ENCODE peak calls at places on chromosomes 6 and 20, in six cellular contexts. M, R, J, Y, Q and G are unnamed samples. For H3K36me3, the result is how much of the 10 kb centered on the place peaks cover.

GRCh38 chr6:124226396-124226795 is 422.7 kb downstream of the NKAIN2 start:
- DNase-seq in M (peak), R (no peak), J (no peak), Y (no peak), Q (no peak), G (no peak)

GRCh38 chr6:127205031-127205430 is 61.6 kb upstream of the RNF146 start:
- DNase-seq in M (no peak), R (no peak), J (no peak), Y (no peak), Q (no peak), G (no peak)

GRCh38 chr6:40474937-40475336 is 112.2 kb downstream of the LRFN2 start:
- DNase-seq in M (no peak), R (no peak), J (no peak), Y (no peak), Q (no peak), G (no peak)

GRCh38 chr6:29509711-29510110 is 22.0 kb upstream of the MAS1L start:
- DNase-seq in M (no peak), R (no peak), J (no peak), Y (no peak), Q (no peak), G (no peak)

GRCh38 chr20:45011108-45011526 is 44.8 kb downstream of the STK4 start:
- DNase-seq in M (peak), R (no peak), J (peak), Y (no peak), Q (no peak), G (peak)

GRCh38 chr6:47041741-47042140 is 391 bp downstream of the ADGRF1 start:
- DNase-seq in M (peak), R (no peak), J (no peak), Y (no peak), Q (no peak), G (no peak)

GRCh38 chr6:158818008-158818579 is 1.1 kb downstream of the EZR start:
- DNase-seq in M (peak), R (peak), J (peak), Y (peak), Q (peak), G (peak)

GRCh38 chr6:167679791-167680604 is 146.7 kb upstream of the AFDN start:
- DNase-seq in M (no peak), R (no peak), J (no peak), Y (no peak), Q (no peak), G (no peak)

GRCh38 chr20:341682-342081 is 5.2 kb upstream of the NRSN2 start:
- DNase-seq in M (peak), R (no peak), J (no peak), Y (no peak), Q (no peak), G (peak)

GRCh38 chr6:104003803-104004516 is 855.8 kb downstream of the HACE1 start:
- DNase-seq in M (no peak), R (no peak), J (no peak), Y (no peak), Q (no peak), G (no peak)

GRCh38 chr6:130202782-130203181 is 20.0 kb downstream of the SAMD3 start:
- DNase-seq in M (no peak), R (no peak), J (no peak), Y (no peak), Q (no peak), G (no peak)

GRCh38 chr6:20188630-20189075 is 23.6 kb downstream of the MBOAT1 start:
- DNase-seq in M (peak), R (no peak), J (no peak), Y (no peak), Q (no peak), G (no peak)

GRCh38 chr6:37688088-37688850 is 9.4 kb downstream of the MDGA1 start:
- DNase-seq in M (no peak), R (no peak), J (no peak), Y (no peak), Q (no peak), G (no peak)

GRCh38 chr20:46520976-46521579 is 7.7 kb upstream of the ZNF334 start:
- DNase-seq in M (peak), R (no peak), J (peak), Y (peak), Q (no peak), G (peak)

GRCh38 chr6:106509420-106510089 is 119.7 kb downstream of the RTN4IP1 start:
- DNase-seq in M (peak), R (no peak), J (no peak), Y (no peak), Q (no peak), G (no peak)

GRCh38 chr6:107106165-107106564 is 9.2 kb downstream of the BEND3 start:
- DNase-seq in M (no peak), R (no peak), J (no peak), Y (no peak), Q (no peak), G (no peak)

GRCh38 chr6:85470023-85470410 is 20.1 kb downstream of the NT5E start:
- DNase-seq in M (peak), R (no peak), J (no peak), Y (no peak), Q (no peak), G (no peak)

GRCh38 chr6:26271640-26272090 is 93.3 kb upstream of the BTN3A2 start:
- DNase-seq in M (no peak), R (no peak), J (no peak), Y (no peak), Q (no peak), G (no peak)

GRCh38 chr6:38241200-38241599 is 398.5 kb downstream of the BTBD9 start:
- DNase-seq in M (no peak), R (no peak), J (no peak), Y (no peak), Q (no peak), G (no peak)

GRCh38 chr6:156434049-156434794 is 343.0 kb upstream of the ARID1B start:
- DNase-seq in M (no peak), R (no peak), J (no peak), Y (no peak), Q (no peak), G (no peak)

GRCh38 chr6:63492476-63492875 is 79.8 kb upstream of the LOC128125822 start:
- DNase-seq in M (no peak), R (no peak), J (no peak), Y (no peak), Q (no peak), G (no peak)

GRCh38 chr20:10225439-10226080 is 6.9 kb downstream of the SNAP25 start:
- DNase-seq in M (no peak), R (no peak), J (no peak), Y (no peak), Q (no peak), G (peak)

GRCh38 chr6:16316741-16317251 is 78.4 kb downstream of the GMPR start:
- DNase-seq in M (peak), R (no peak), J (no peak), Y (no peak), Q (no peak), G (peak)

GRCh38 chr6:36595168-36595818 is 1.1 kb downstream of the SRSF3 start:
- DNase-seq in M (peak), R (no peak), J (no peak), Y (no peak), Q (no peak), G (no peak)

GRCh38 chr6:151539506-151540268 is 45.9 kb downstream of the CCDC170 start:
- DNase-seq in M (peak), R (no peak), J (no peak), Y (no peak), Q (no peak), G (no peak)

GRCh38 chr20:62352402-62353288 is 14.5 kb downstream of the LAMA5 start:
- DNase-seq in M (peak), R (peak), J (peak), Y (no peak), Q (peak), G (no peak)

GRCh38 chr6:139355172-139355571 is 19.3 kb downstream of the CITED2 start:
- DNase-seq in M (no peak), R (no peak), J (no peak), Y (no peak), Q (no peak), G (no peak)

GRCh38 chr6:34671801-34672656 is 24.5 kb downstream of the ILRUN start:
- DNase-seq in M (peak), R (no peak), J (no peak), Y (no peak), Q (no peak), G (no peak)

GRCh38 chr6:30682181-30683117 is 4.0 kb downstream of the PPP1R18 start:
- DNase-seq in M (peak), R (peak), J (peak), Y (peak), Q (peak), G (peak)

GRCh38 chr20:60976913-60977312 is 275.1 kb upstream of the CDH4 start:
- DNase-seq in M (no peak), R (no peak), J (no peak), Y (no peak), Q (no peak), G (no peak)

GRCh38 chr6:116465246-116465645 is 4.1 kb downstream of the CALHM6 start:
- DNase-seq in M (no peak), R (peak), J (no peak), Y (peak), Q (no peak), G (no peak)

GRCh38 chr20:1900321-1900791 is 5.1 kb downstream of the SIRPA start:
- DNase-seq in M (peak), R (no peak), J (peak), Y (no peak), Q (no peak), G (peak)

GRCh38 chr20:60638430-60639098 is 613.5 kb upstream of the CDH4 start:
- DNase-seq in M (no peak), R (no peak), J (no peak), Y (no peak), Q (no peak), G (no peak)

GRCh38 chr6:6407061-6407723 is 86.7 kb upstream of the F13A1 start:
- DNase-seq in M (no peak), R (no peak), J (no peak), Y (no peak), Q (no peak), G (no peak)

GRCh38 chr20:45782890-45783289 is 8.8 kb downstream of the WFDC3 start:
- DNase-seq in M (no peak), R (no peak), J (no peak), Y (no peak), Q (no peak), G (no peak)

GRCh38 chr6:13624871-13625288 is 9.7 kb downstream of the NOL7 start:
- DNase-seq in M (peak), R (no peak), J (no peak), Y (no peak), Q (no peak), G (peak)

GRCh38 chr6:15252205-15252604 is 6.3 kb downstream of the JARID2 start:
- DNase-seq in M (no peak), R (no peak), J (no peak), Y (no peak), Q (no peak), G (no peak)

GRCh38 chr20:41316009-41316408 is 1.5 kb downstream of the ZHX3 start:
- DNase-seq in M (no peak), R (no peak), J (no peak), Y (no peak), Q (no peak), G (no peak)
- H3K4me3 ChIP-seq in M (peak), R (peak), J (no peak), Y (peak), Q (peak), G (peak)

GRCh38 chr6:166640342-166641043 is 13.4 kb upstream of the RPS6KA2 start:
- DNase-seq in M (no peak), R (peak), J (no peak), Y (peak), Q (no peak), G (no peak)

GRCh38 chr6:166638566-166638965 is 11.5 kb upstream of the RPS6KA2 start:
- DNase-seq in M (no peak), R (no peak), J (no peak), Y (no peak), Q (no peak), G (no peak)

GRCh38 chr6:166637806-166638458 is 10.9 kb upstream of the RPS6KA2 start:
- DNase-seq in M (no peak), R (no peak), J (no peak), Y (no peak), Q (no peak), G (no peak)

GRCh38 chr6:166642646-166643045 is 15.6 kb upstream of the RPS6KA2 start:
- DNase-seq in M (no peak), R (no peak), J (no peak), Y (no peak), Q (no peak), G (no peak)

GRCh38 chr6:166639921-166640320 is 12.9 kb upstream of the RPS6KA2 start:
- DNase-seq in M (no peak), R (no peak), J (no peak), Y (no peak), Q (no peak), G (no peak)
- H3K27ac ChIP-seq in M (no peak), R (peak), J (no peak), Y (peak), Q (no peak), G (no peak)

GRCh38 chr6:53512631-53513030 is 32.3 kb downstream of the GCLC start:
- DNase-seq in M (no peak), R (no peak), J (no peak), Y (no peak), Q (no peak), G (no peak)

GRCh38 chr6:53503060-53503459 is 41.8 kb downstream of the GCLC start:
- DNase-seq in M (peak), R (no peak), J (no peak), Y (no peak), Q (no peak), G (no peak)

GRCh38 chr6:53510751-53511150 is 34.1 kb downstream of the GCLC start:
- DNase-seq in M (no peak), R (no peak), J (no peak), Y (no peak), Q (no peak), G (no peak)

GRCh38 chr6:53504438-53505030 is 40.4 kb downstream of the GCLC start:
- DNase-seq in M (no peak), R (no peak), J (no peak), Y (no peak), Q (no peak), G (no peak)

DNA sequence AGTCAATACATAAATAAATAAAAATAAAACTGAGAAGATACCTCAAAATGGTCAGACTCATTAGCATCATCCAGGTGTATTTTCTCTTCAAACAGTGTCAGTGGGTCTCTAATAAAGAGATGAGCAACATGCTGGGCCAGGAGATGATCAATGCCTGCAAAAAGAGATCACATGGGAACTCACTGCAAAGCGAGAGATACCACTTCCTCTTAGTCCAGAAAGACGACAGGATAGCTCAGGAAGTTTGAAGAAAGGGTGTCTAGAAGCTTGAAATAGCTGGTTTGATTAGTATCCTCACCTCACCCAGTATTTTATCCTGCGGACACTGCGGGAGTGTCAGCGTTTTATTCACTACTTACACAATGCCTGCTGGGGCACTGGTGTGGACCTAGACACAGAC is 38.0 kb downstream of the GCLC start:
- DNase-seq in M (no peak), R (no peak), J (no peak), Y (no peak), Q (no peak), G (no peak)
- H3K36me3 ChIP-seq in M (under half), R (under half), J (under half), Y (half or more), Q (under half), G (under half)

GRCh38 chr20:24102290-24102689 is 113.7 kb upstream of the GGTLC1 start:
- DNase-seq in M (no peak), R (no peak), J (no peak), Y (no peak), Q (no peak), G (no peak)
- H3K4me3 ChIP-seq in M (no peak), R (no peak), J (no peak), Y (no peak), Q (no peak), G (no peak)

DNA sequence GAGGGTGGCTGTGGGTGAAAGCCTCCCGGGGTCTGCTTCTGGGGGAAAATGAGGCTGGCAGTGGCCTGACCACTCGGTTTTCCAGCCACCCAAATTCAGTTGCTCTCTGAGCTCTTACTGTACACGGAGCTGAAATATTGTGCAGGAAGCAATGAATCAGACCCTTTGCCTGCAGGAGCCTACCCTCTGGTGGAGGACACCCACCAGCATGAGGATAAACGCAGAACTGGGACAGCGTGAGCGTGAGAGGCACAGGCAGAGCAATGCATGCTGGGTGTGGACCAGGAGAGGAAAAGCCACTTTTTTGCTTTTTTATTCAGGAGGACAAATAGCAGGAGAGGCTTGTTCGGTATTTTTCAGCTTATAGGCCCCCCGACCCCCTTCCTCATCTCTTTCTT is 298.1 kb downstream of the QKI start:
- DNase-seq in M (no peak), R (no peak), J (no peak), Y (no peak), Q (no peak), G (no peak)
- H3K27ac ChIP-seq in M (no peak), R (peak), J (no peak), Y (peak), Q (no peak), G (no peak)